ENCODE peak calls at places on chromosomes 2 and 18, in nine cellular contexts. A is AG09309, O is IMR-90, R is cardiac fibroblast, N is A549, U is AG10803, D is nephron progenitor cell, M is GM12864, W is Peyer's patch. P is an unnamed sample.

GRCh38 chr2:120984046-120984445 is 248.4 kb downstream of the GLI2 start:
- DNase-seq in A (no peak), O (no peak), R (no peak), N (no peak), U (no peak), D (no peak), M (no peak), W (no peak), P (no peak)

GRCh38 chr2:146927080-146927714 is 917.6 kb upstream of the ACVR2A start:
- DNase-seq in A (no peak), O (peak; percentile 31), R (peak; percentile 70), N (no peak), U (peak; percentile 82), D (peak; percentile 57), M (no peak), W (peak; percentile 74), P (peak; percentile 24)

GRCh38 chr2:47065771-47066380 is 89.2 kb downstream of the STPG4 start:
- DNase-seq in A (peak; percentile 96), O (peak; percentile 89), R (peak; percentile 71), N (no peak), U (peak; percentile 99), D (no peak), M (no peak), W (no peak), P (no peak)

GRCh38 chr2:236503583-236503982 is 66.0 kb upstream of the ACKR3 start:
- DNase-seq in A (no peak), O (no peak), R (no peak), N (no peak), U (no peak), D (no peak), M (no peak), W (no peak), P (no peak)

GRCh38 chr18:8212893-8213805 is 396.1 kb upstream of the RAB12 start:
- DNase-seq in A (peak; percentile 23), O (peak; percentile 94), R (peak; percentile 94), N (no peak), U (peak; percentile 20), D (no peak), M (no peak), W (no peak), P (no peak)

GRCh38 chr2:15269043-15269442 is 292.1 kb downstream of the NBAS start:
- DNase-seq in A (no peak), O (no peak), R (no peak), N (no peak), U (no peak), D (no peak), M (no peak), W (no peak), P (no peak)

GRCh38 chr18:24364177-24364576 is 33.4 kb downstream of the OSBPL1A start:
- DNase-seq in A (no peak), O (no peak), R (no peak), N (no peak), U (no peak), D (no peak), M (no peak), W (no peak), P (no peak)

GRCh38 chr2:177171418-177171865 is 41.2 kb upstream of the HNRNPA3 start:
- DNase-seq in A (no peak), O (no peak), R (no peak), N (no peak), U (no peak), D (no peak), M (no peak), W (no peak), P (no peak)

GRCh38 chr2:74691955-74692354 is 37.9 kb downstream of the SEMA4F start:
- DNase-seq in A (no peak), O (no peak), R (peak; percentile 14), N (no peak), U (no peak), D (no peak), M (no peak), W (no peak), P (no peak)

GRCh38 chr2:189570565-189570964 is 10.0 kb downstream of the SLC40A1 start:
- DNase-seq in A (no peak), O (peak; percentile 84), R (peak; percentile 59), N (no peak), U (peak; percentile 87), D (no peak), M (no peak), W (no peak), P (no peak)

GRCh38 chr2:151302286-151302878 is 12.9 kb upstream of the NMI start:
- DNase-seq in A (no peak), O (peak; percentile 23), R (no peak), N (no peak), U (peak; percentile 35), D (no peak), M (no peak), W (no peak), P (no peak)

GRCh38 chr2:96140941-96141623 is 2.8 kb upstream of the ASTL start:
- DNase-seq in A (no peak), O (no peak), R (no peak), N (no peak), U (no peak), D (no peak), M (no peak), W (no peak), P (no peak)

GRCh38 chr2:219060821-219061791 is at the start of gene IHH:
- DNase-seq in A (no peak), O (no peak), R (no peak), N (no peak), U (no peak), D (peak; percentile 53), M (no peak), W (peak; percentile 87), P (peak; percentile 48)

GRCh38 chr2:70977605-70978205 is 725 bp upstream of the ANKRD53 start:
- DNase-seq in A (peak; percentile 47), O (peak; percentile 93), R (peak; percentile 97), N (no peak), U (peak; percentile 87), D (no peak), M (no peak), W (peak; percentile 78), P (no peak)

GRCh38 chr2:9554841-9555337 is 741 bp downstream of the ADAM17 start:
- DNase-seq in A (peak; percentile 62), O (peak; percentile 88), R (peak; percentile 89), N (no peak), U (peak; percentile 86), D (peak; percentile 16), M (no peak), W (peak; percentile 63), P (no peak)

GRCh38 chr18:477565-477964 is 22.9 kb downstream of the COLEC12 start:
- DNase-seq in A (no peak), O (no peak), R (no peak), N (peak; percentile 10), U (no peak), D (no peak), M (no peak), W (no peak), P (peak; percentile 47)

GRCh38 chr2:207337234-207338219 is 171.8 kb upstream of the KLF7 start:
- DNase-seq in A (no peak), O (peak; percentile 63), R (peak; percentile 35), N (peak; percentile 18), U (no peak), D (no peak), M (no peak), W (no peak), P (no peak)

GRCh38 chr2:153287109-153287801 is 191.3 kb downstream of the RPRM start:
- DNase-seq in A (no peak), O (no peak), R (no peak), N (peak; percentile 2), U (no peak), D (peak; percentile 75), M (no peak), W (no peak), P (peak; percentile 19)
- TF ChIP-seq CTCF in A (no peak), O (no peak), R (peak; percentile 20), N (peak; percentile 34), U (peak; percentile 13), D (peak; percentile 58), M (peak; percentile 47), W (no peak), P (no peak)

DNA sequence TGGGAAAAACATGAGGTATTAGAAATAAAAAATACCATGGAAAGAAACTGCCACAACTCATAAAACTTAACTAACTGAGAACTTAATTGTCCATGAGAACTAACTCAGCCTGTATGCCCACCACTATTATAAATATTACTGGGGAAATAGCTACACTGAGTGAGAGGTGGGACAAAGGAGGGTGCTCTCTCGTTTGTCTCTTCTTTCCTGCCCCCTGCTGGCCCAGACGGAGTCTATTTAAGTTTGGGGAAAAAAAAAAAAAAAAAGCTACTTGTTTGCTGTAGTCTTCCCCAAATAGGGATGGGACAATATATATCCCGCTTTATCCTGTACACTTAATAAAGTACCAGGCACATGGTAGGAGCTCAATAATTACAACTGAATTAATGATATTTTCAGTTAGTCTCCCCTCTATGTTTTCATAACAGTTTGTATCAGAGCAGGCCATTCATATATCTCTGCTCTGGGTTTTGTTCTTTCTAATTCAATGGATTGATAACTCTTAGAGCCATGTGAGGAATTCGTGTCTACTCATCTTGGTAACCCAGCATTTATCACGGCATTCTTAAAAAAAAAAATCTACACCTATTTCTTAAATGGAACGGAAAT is 647.7 kb upstream of the PKDCC start:
- DNase-seq in A (no peak), O (no peak), R (peak; percentile 36), N (no peak), U (no peak), D (peak; percentile 45), M (no peak), W (no peak), P (no peak)
- TF ChIP-seq CTCF in A (no peak), O (peak; percentile 31), R (peak; percentile 31), N (peak; percentile 28), U (peak; percentile 11), D (peak; percentile 57), M (peak; percentile 31), W (no peak), P (no peak)

GRCh38 chr18:50281295-50281971 is at the start of gene MBD1:
- DNase-seq in A (peak; percentile 94), O (peak; percentile 99), R (peak; percentile 99), N (peak; percentile 84), U (peak; percentile 99), D (peak; percentile 95), M (peak; percentile 96), W (peak; percentile 98), P (peak; percentile 98)
- TF ChIP-seq CTCF in A (peak; percentile 16), O (peak; percentile 20), R (peak; percentile 10), N (no peak), U (peak; percentile 34), D (no peak), M (peak; percentile 21), W (peak; percentile 56), P (no peak)

GRCh38 chr2:203870942-203871341 is 3.4 kb downstream of the CTLA4 start:
- DNase-seq in A (no peak), O (no peak), R (no peak), N (no peak), U (no peak), D (no peak), M (no peak), W (no peak), P (no peak)

GRCh38 chr2:203867561-203868200 is at the start of gene CTLA4:
- DNase-seq in A (no peak), O (no peak), R (no peak), N (no peak), U (no peak), D (no peak), M (no peak), W (no peak), P (no peak)

GRCh38 chr2:203870481-203870880 is 2.9 kb downstream of the CTLA4 start:
- DNase-seq in A (no peak), O (no peak), R (no peak), N (no peak), U (no peak), D (no peak), M (no peak), W (no peak), P (no peak)

GRCh38 chr2:203869610-203870042 is 2.1 kb downstream of the CTLA4 start:
- DNase-seq in A (no peak), O (no peak), R (no peak), N (no peak), U (no peak), D (no peak), M (no peak), W (peak; percentile 54), P (no peak)

GRCh38 chr2:203869207-203869606 is 1.6 kb downstream of the CTLA4 start:
- DNase-seq in A (no peak), O (no peak), R (no peak), N (no peak), U (no peak), D (no peak), M (no peak), W (no peak), P (no peak)
- TF ChIP-seq CTCF in A (no peak), O (no peak), R (no peak), N (no peak), U (no peak), D (no peak), M (no peak), W (no peak), P (no peak)

P was measured in GM13976.